ENCODE peak calls at places on chromosomes 13 and 19, in five cellular contexts. One of them, this sample, is unnamed.

GRCh38 chr19:8306235-8307054 is 1.7 kb downstream of the CD320 start:
- DNase-seq in activated gamma-delta T cell treated with Interleukin-2 at 50 U/mL for 16 hours: no peak
- DNase-seq in GM13977: no peak
- DNase-seq in T-helper 2 cell: no peak
- DNase-seq in epithelial cell of prostate: no peak
- DNase-seq in this sample: peak

GRCh38 chr13:110044521-110045200 is 258.3 kb upstream of the IRS2 start:
- DNase-seq in activated gamma-delta T cell treated with Interleukin-2 at 50 U/mL for 16 hours: no peak
- DNase-seq in GM13977: no peak
- DNase-seq in T-helper 2 cell: no peak
- DNase-seq in epithelial cell of prostate: no peak
- DNase-seq in this sample: no peak

GRCh38 chr19:16416996-16417395 is 54.8 kb downstream of the EPS15L1 start:
- DNase-seq in activated gamma-delta T cell treated with Interleukin-2 at 50 U/mL for 16 hours: no peak
- DNase-seq in GM13977: no peak
- DNase-seq in T-helper 2 cell: no peak
- DNase-seq in epithelial cell of prostate: no peak
- DNase-seq in this sample: peak

GRCh38 chr13:84609716-84610115 is 727.4 kb upstream of the SLITRK1 start:
- DNase-seq in activated gamma-delta T cell treated with Interleukin-2 at 50 U/mL for 16 hours: no peak
- DNase-seq in GM13977: no peak
- DNase-seq in T-helper 2 cell: no peak
- DNase-seq in epithelial cell of prostate: peak
- DNase-seq in this sample: no peak

GRCh38 chr19:48741222-48741999 is 1.0 kb upstream of the RASIP1 start:
- DNase-seq in activated gamma-delta T cell treated with Interleukin-2 at 50 U/mL for 16 hours: no peak
- DNase-seq in GM13977: peak
- DNase-seq in T-helper 2 cell: peak
- DNase-seq in epithelial cell of prostate: no peak
- DNase-seq in this sample: no peak

GRCh38 chr13:46535822-46536221 is 17.1 kb upstream of the LRCH1 start:
- DNase-seq in activated gamma-delta T cell treated with Interleukin-2 at 50 U/mL for 16 hours: no peak
- DNase-seq in GM13977: no peak
- DNase-seq in T-helper 2 cell: no peak
- DNase-seq in epithelial cell of prostate: no peak
- DNase-seq in this sample: no peak

GRCh38 chr19:39623946-39624345 is 21.6 kb downstream of the LGALS13 start:
- DNase-seq in activated gamma-delta T cell treated with Interleukin-2 at 50 U/mL for 16 hours: no peak
- DNase-seq in GM13977: no peak
- DNase-seq in T-helper 2 cell: no peak
- DNase-seq in epithelial cell of prostate: no peak
- DNase-seq in this sample: no peak

GRCh38 chr19:29290853-29291252 is 77.9 kb upstream of the UQCRFS1 start:
- DNase-seq in activated gamma-delta T cell treated with Interleukin-2 at 50 U/mL for 16 hours: no peak
- DNase-seq in GM13977: no peak
- DNase-seq in T-helper 2 cell: no peak
- DNase-seq in epithelial cell of prostate: no peak
- DNase-seq in this sample: no peak

GRCh38 chr19:13026478-13026999 is 31.3 kb downstream of the NFIX start:
- DNase-seq in activated gamma-delta T cell treated with Interleukin-2 at 50 U/mL for 16 hours: no peak
- DNase-seq in GM13977: no peak
- DNase-seq in T-helper 2 cell: no peak
- DNase-seq in epithelial cell of prostate: no peak
- DNase-seq in this sample: no peak

GRCh38 chr13:103195762-103196161 is 129.5 kb upstream of the SLC10A2 start:
- DNase-seq in activated gamma-delta T cell treated with Interleukin-2 at 50 U/mL for 16 hours: no peak
- DNase-seq in GM13977: no peak
- DNase-seq in T-helper 2 cell: no peak
- DNase-seq in epithelial cell of prostate: peak
- DNase-seq in this sample: no peak

GRCh38 chr19:6041991-6042421 is 64.1 kb upstream of the RANBP3 start:
- DNase-seq in activated gamma-delta T cell treated with Interleukin-2 at 50 U/mL for 16 hours: no peak
- DNase-seq in GM13977: no peak
- DNase-seq in T-helper 2 cell: no peak
- DNase-seq in epithelial cell of prostate: no peak
- DNase-seq in this sample: no peak

GRCh38 chr13:50521750-50522149 is 321.7 kb downstream of the DLEU7 start:
- DNase-seq in activated gamma-delta T cell treated with Interleukin-2 at 50 U/mL for 16 hours: no peak
- DNase-seq in GM13977: no peak
- DNase-seq in T-helper 2 cell: no peak
- DNase-seq in epithelial cell of prostate: no peak
- DNase-seq in this sample: no peak

GRCh38 chr13:44431150-44431549 is 57.5 kb downstream of the SERP2 start:
- DNase-seq in activated gamma-delta T cell treated with Interleukin-2 at 50 U/mL for 16 hours: no peak
- DNase-seq in GM13977: no peak
- DNase-seq in T-helper 2 cell: no peak
- DNase-seq in epithelial cell of prostate: no peak
- DNase-seq in this sample: no peak

GRCh38 chr13:39263033-39263432 is 224.8 kb downstream of the NHLRC3 start:
- DNase-seq in activated gamma-delta T cell treated with Interleukin-2 at 50 U/mL for 16 hours: no peak
- DNase-seq in GM13977: peak
- DNase-seq in T-helper 2 cell: no peak
- DNase-seq in epithelial cell of prostate: no peak
- DNase-seq in this sample: no peak

GRCh38 chr13:25775986-25776385 is 275.8 kb downstream of the SHISA2 start:
- DNase-seq in activated gamma-delta T cell treated with Interleukin-2 at 50 U/mL for 16 hours: no peak
- DNase-seq in GM13977: no peak
- DNase-seq in T-helper 2 cell: no peak
- DNase-seq in epithelial cell of prostate: no peak
- DNase-seq in this sample: no peak

GRCh38 chr19:2309734-2310362 is 1.9 kb upstream of the LINGO3 start:
- DNase-seq in activated gamma-delta T cell treated with Interleukin-2 at 50 U/mL for 16 hours: no peak
- DNase-seq in GM13977: no peak
- DNase-seq in T-helper 2 cell: no peak
- DNase-seq in epithelial cell of prostate: no peak
- DNase-seq in this sample: no peak

GRCh38 chr19:53156888-53157287 is 2.0 kb downstream of the ZNF347 start:
- DNase-seq in activated gamma-delta T cell treated with Interleukin-2 at 50 U/mL for 16 hours: no peak
- DNase-seq in GM13977: no peak
- DNase-seq in T-helper 2 cell: no peak
- DNase-seq in epithelial cell of prostate: no peak
- DNase-seq in this sample: no peak

GRCh38 chr13:110447058-110447511 is 114.4 kb downstream of the RAB20 start:
- DNase-seq in activated gamma-delta T cell treated with Interleukin-2 at 50 U/mL for 16 hours: no peak
- DNase-seq in GM13977: no peak
- DNase-seq in T-helper 2 cell: no peak
- DNase-seq in epithelial cell of prostate: no peak
- DNase-seq in this sample: no peak

GRCh38 chr19:53365899-53366493 is 491 bp downstream of the ZNF525 start:
- DNase-seq in activated gamma-delta T cell treated with Interleukin-2 at 50 U/mL for 16 hours: peak
- DNase-seq in GM13977: no peak
- DNase-seq in T-helper 2 cell: no peak
- DNase-seq in epithelial cell of prostate: no peak
- DNase-seq in this sample: no peak

GRCh38 chr19:40754611-40755247 is 3.7 kb downstream of the SNRPA start:
- DNase-seq in activated gamma-delta T cell treated with Interleukin-2 at 50 U/mL for 16 hours: no peak
- DNase-seq in GM13977: no peak
- DNase-seq in T-helper 2 cell: no peak
- DNase-seq in epithelial cell of prostate: no peak
- DNase-seq in this sample: no peak

GRCh38 chr13:73715910-73716257 is 418.3 kb downstream of the KLF12 start:
- DNase-seq in activated gamma-delta T cell treated with Interleukin-2 at 50 U/mL for 16 hours: no peak
- DNase-seq in GM13977: peak
- DNase-seq in T-helper 2 cell: no peak
- DNase-seq in epithelial cell of prostate: peak
- DNase-seq in this sample: no peak

GRCh38 chr13:27016871-27017270 is 154.7 kb downstream of the USP12 start:
- DNase-seq in activated gamma-delta T cell treated with Interleukin-2 at 50 U/mL for 16 hours: no peak
- DNase-seq in GM13977: no peak
- DNase-seq in T-helper 2 cell: no peak
- DNase-seq in epithelial cell of prostate: no peak
- DNase-seq in this sample: no peak

GRCh38 chr13:99151516-99151915 is 49.1 kb upstream of the UBAC2 start:
- DNase-seq in activated gamma-delta T cell treated with Interleukin-2 at 50 U/mL for 16 hours: no peak
- DNase-seq in GM13977: peak
- DNase-seq in T-helper 2 cell: no peak
- DNase-seq in epithelial cell of prostate: peak
- DNase-seq in this sample: no peak

GRCh38 chr19:34256835-34257558 is 2.6 kb downstream of the GARRE1 start:
- DNase-seq in activated gamma-delta T cell treated with Interleukin-2 at 50 U/mL for 16 hours: no peak
- DNase-seq in GM13977: no peak
- DNase-seq in T-helper 2 cell: no peak
- DNase-seq in epithelial cell of prostate: no peak
- DNase-seq in this sample: no peak

GRCh38 chr19:532578-533484 is 1.3 kb downstream of the CDC34 start:
- DNase-seq in activated gamma-delta T cell treated with Interleukin-2 at 50 U/mL for 16 hours: no peak
- DNase-seq in GM13977: peak
- DNase-seq in T-helper 2 cell: no peak
- DNase-seq in epithelial cell of prostate: no peak
- DNase-seq in this sample: no peak

GRCh38 chr19:14113762-14114414 is 3.7 kb downstream of the PRKACA start:
- DNase-seq in activated gamma-delta T cell treated with Interleukin-2 at 50 U/mL for 16 hours: peak
- DNase-seq in GM13977: no peak
- DNase-seq in T-helper 2 cell: peak
- DNase-seq in epithelial cell of prostate: no peak
- DNase-seq in this sample: no peak

GRCh38 chr13:98925949-98926348 is 51.9 kb downstream of the DOCK9 start:
- DNase-seq in activated gamma-delta T cell treated with Interleukin-2 at 50 U/mL for 16 hours: no peak
- DNase-seq in GM13977: no peak
- DNase-seq in T-helper 2 cell: no peak
- DNase-seq in epithelial cell of prostate: no peak
- DNase-seq in this sample: no peak

GRCh38 chr13:113411216-113412023 is 41.9 kb downstream of the ADPRHL1 start:
- DNase-seq in activated gamma-delta T cell treated with Interleukin-2 at 50 U/mL for 16 hours: no peak
- DNase-seq in GM13977: no peak
- DNase-seq in T-helper 2 cell: no peak
- DNase-seq in epithelial cell of prostate: peak
- DNase-seq in this sample: no peak

GRCh38 chr13:69761581-69761980 is 346.0 kb upstream of the ATXN8OS start:
- DNase-seq in activated gamma-delta T cell treated with Interleukin-2 at 50 U/mL for 16 hours: no peak
- DNase-seq in GM13977: no peak
- DNase-seq in T-helper 2 cell: no peak
- DNase-seq in epithelial cell of prostate: no peak
- DNase-seq in this sample: no peak

GRCh38 chr19:35459414-35460082 is 11.5 kb downstream of the FFAR2 start:
- DNase-seq in activated gamma-delta T cell treated with Interleukin-2 at 50 U/mL for 16 hours: no peak
- DNase-seq in GM13977: no peak
- DNase-seq in T-helper 2 cell: no peak
- DNase-seq in epithelial cell of prostate: no peak
- DNase-seq in this sample: no peak

GRCh38 chr19:42198676-42199439 is 18.6 kb downstream of the DEDD2 start:
- DNase-seq in activated gamma-delta T cell treated with Interleukin-2 at 50 U/mL for 16 hours: peak
- DNase-seq in GM13977: peak
- DNase-seq in T-helper 2 cell: peak
- DNase-seq in epithelial cell of prostate: no peak
- DNase-seq in this sample: peak

GRCh38 chr13:77239312-77239711 is 87.6 kb downstream of the MYCBP2 start:
- DNase-seq in activated gamma-delta T cell treated with Interleukin-2 at 50 U/mL for 16 hours: no peak
- DNase-seq in GM13977: no peak
- DNase-seq in T-helper 2 cell: no peak
- DNase-seq in epithelial cell of prostate: no peak
- DNase-seq in this sample: no peak

GRCh38 chr13:34172048-34172447 is 354.1 kb downstream of the RFC3 start:
- DNase-seq in activated gamma-delta T cell treated with Interleukin-2 at 50 U/mL for 16 hours: no peak
- DNase-seq in GM13977: no peak
- DNase-seq in T-helper 2 cell: no peak
- DNase-seq in epithelial cell of prostate: no peak
- DNase-seq in this sample: no peak

GRCh38 chr19:6286676-6287075 is 6.9 kb upstream of the MLLT1 start:
- DNase-seq in activated gamma-delta T cell treated with Interleukin-2 at 50 U/mL for 16 hours: no peak
- DNase-seq in GM13977: no peak
- DNase-seq in T-helper 2 cell: no peak
- DNase-seq in epithelial cell of prostate: no peak
- DNase-seq in this sample: no peak

GRCh38 chr19:51097166-51097736 is 11.0 kb downstream of the CTU1 start:
- DNase-seq in activated gamma-delta T cell treated with Interleukin-2 at 50 U/mL for 16 hours: peak
- DNase-seq in GM13977: peak
- DNase-seq in T-helper 2 cell: peak
- DNase-seq in epithelial cell of prostate: peak
- DNase-seq in this sample: peak

GRCh38 chr13:30676672-30677071 is 58.7 kb upstream of the ALOX5AP start:
- DNase-seq in activated gamma-delta T cell treated with Interleukin-2 at 50 U/mL for 16 hours: no peak
- DNase-seq in GM13977: no peak
- DNase-seq in T-helper 2 cell: no peak
- DNase-seq in epithelial cell of prostate: no peak
- DNase-seq in this sample: no peak

GRCh38 chr19:9431475-9431874 is 3.9 kb downstream of the ZNF266 start:
- DNase-seq in activated gamma-delta T cell treated with Interleukin-2 at 50 U/mL for 16 hours: peak
- DNase-seq in GM13977: no peak
- DNase-seq in T-helper 2 cell: peak
- DNase-seq in epithelial cell of prostate: peak
- DNase-seq in this sample: no peak